ENCODE peak calls at places on chromosomes 6 and 20, in eight cellular contexts. S is thoracic aorta; G is GM23248; T is adrenal gland; L is heart right ventricle; K is kidney; E is naive thymus-derived CD4-positive, alpha-beta T cell; D is Panc1. A is an unnamed sample.

GRCh38 chr6:83708546-83708969 is 343 bp downstream of the SNAP91 start:
- DNase-seq in S (no peak), G (peak; percentile 38), T (no peak), L (peak; percentile 8), K (peak; percentile 66), E (no peak), D (no peak), A (peak; percentile 73)

GRCh38 chr6:75657327-75657726 is 55.6 kb downstream of the SENP6 start:
- DNase-seq in S (no peak), G (no peak), T (no peak), L (no peak), K (no peak), E (no peak), D (no peak), A (no peak)

GRCh38 chr20:58580493-58580835 is 65.3 kb upstream of the APCDD1L start:
- DNase-seq in S (no peak), G (no peak), T (no peak), L (no peak), K (no peak), E (no peak), D (no peak), A (no peak)

GRCh38 chr6:139784222-139784769 is 409.8 kb upstream of the CITED2 start:
- DNase-seq in S (no peak), G (peak; percentile 19), T (no peak), L (no peak), K (no peak), E (no peak), D (no peak), A (no peak)

GRCh38 chr6:111872521-111873177 is 603 bp downstream of the FYN start:
- DNase-seq in S (no peak), G (peak; percentile 67), T (peak; percentile 23), L (peak; percentile 51), K (peak; percentile 80), E (peak; percentile 60), D (no peak), A (peak; percentile 27)

GRCh38 chr6:87762116-87762515 is 60.1 kb upstream of the AKIRIN2 start:
- DNase-seq in S (no peak), G (no peak), T (peak; percentile 36), L (no peak), K (no peak), E (no peak), D (no peak), A (no peak)

GRCh38 chr20:6848041-6848440 is 80.6 kb downstream of the BMP2 start:
- DNase-seq in S (no peak), G (no peak), T (no peak), L (no peak), K (no peak), E (no peak), D (no peak), A (no peak)

GRCh38 chr6:114346451-114346850 is 3.6 kb upstream of the HS3ST5 start:
- DNase-seq in S (no peak), G (peak; percentile 9), T (no peak), L (no peak), K (no peak), E (no peak), D (no peak), A (no peak)

GRCh38 chr6:125658759-125659431 is 90.5 kb upstream of the HEY2 start:
- DNase-seq in S (no peak), G (peak; percentile 40), T (no peak), L (peak; percentile 22), K (no peak), E (no peak), D (no peak), A (no peak)

GRCh38 chr20:7703436-7703835 is 236.8 kb downstream of the HAO1 start:
- DNase-seq in S (no peak), G (no peak), T (no peak), L (no peak), K (no peak), E (no peak), D (no peak), A (no peak)

GRCh38 chr6:157253017-157253416 is 70.3 kb downstream of the TMEM242 start:
- DNase-seq in S (no peak), G (no peak), T (no peak), L (no peak), K (no peak), E (no peak), D (no peak), A (no peak)

GRCh38 chr6:38261626-38262025 is 378.1 kb downstream of the BTBD9 start:
- DNase-seq in S (no peak), G (peak; percentile 61), T (no peak), L (no peak), K (no peak), E (no peak), D (no peak), A (no peak)
- H3K27ac ChIP-seq in S (peak overlapping the region; percentile 15), G (peak overlapping the region; percentile 84), T (no peak overlapping the region), L (peak overlapping the region; percentile 80), K (no peak overlapping the region), E (no peak overlapping the region), D (peak overlapping the region; percentile 61), A (no peak overlapping the region)

GRCh38 chr20:43316271-43316670 is 126.6 kb upstream of the PTPRT start:
- DNase-seq in S (no peak), G (no peak), T (no peak), L (no peak), K (no peak), E (no peak), D (no peak), A (no peak)
- H3K4me3 ChIP-seq in S (no peak overlapping the region), G (no peak overlapping the region), T (no peak overlapping the region), L (no peak overlapping the region), K (no peak overlapping the region), E (no peak overlapping the region), D (no peak overlapping the region), A (no peak overlapping the region)

GRCh38 chr20:19976595-19977372 is 40.4 kb upstream of the NAA20 start:
- DNase-seq in S (peak; percentile 46), G (peak; percentile 91), T (peak; percentile 57), L (peak; percentile 57), K (peak; percentile 86), E (no peak), D (no peak), A (no peak)

GRCh38 chr20:19975901-19976300 is 41.3 kb upstream of the NAA20 start:
- DNase-seq in S (no peak), G (peak; percentile 58), T (no peak), L (no peak), K (no peak), E (no peak), D (no peak), A (no peak)

GRCh38 chr20:19978511-19979210 is 38.5 kb upstream of the NAA20 start:
- DNase-seq in S (no peak), G (no peak), T (no peak), L (peak; percentile 32), K (no peak), E (no peak), D (no peak), A (no peak)

GRCh38 chr20:19975436-19975799 is 41.7 kb upstream of the NAA20 start:
- DNase-seq in S (no peak), G (peak; percentile 66), T (no peak), L (no peak), K (peak; percentile 80), E (no peak), D (no peak), A (no peak)

DNA sequence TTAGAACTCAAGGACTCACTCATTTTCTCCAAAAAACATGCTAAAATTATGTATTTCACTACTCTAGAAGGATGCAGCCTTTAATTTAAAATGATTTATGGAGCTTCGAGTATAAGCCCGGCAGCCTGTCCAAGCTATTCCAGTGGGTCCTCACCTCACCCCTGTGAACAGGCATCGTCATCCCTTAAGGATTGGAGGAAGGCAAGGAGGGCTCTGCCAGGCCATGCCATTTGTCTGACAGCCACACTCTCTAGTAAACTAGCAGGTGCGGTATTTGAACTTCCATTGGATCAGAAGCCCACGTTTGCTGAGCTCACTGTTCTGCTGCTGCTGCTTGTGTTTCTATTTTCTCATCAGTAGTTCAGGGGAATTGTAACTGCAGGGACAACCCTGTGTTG is 39.8 kb upstream of the NAA20 start:
- DNase-seq in S (no peak), G (peak; percentile 66), T (no peak), L (no peak), K (no peak), E (no peak), D (no peak), A (no peak)
- H3K27ac ChIP-seq in S (peak overlapping the region; percentile 90), G (peak overlapping the region; percentile 96), T (peak overlapping the region; percentile 94), L (peak overlapping the region; percentile 94), K (peak overlapping the region; percentile 91), E (no peak overlapping the region), D (peak overlapping the region; percentile 89), A (no peak overlapping the region)

GRCh38 chr6:33707771-33708170 is 3.7 kb downstream of the UQCC2 start:
- DNase-seq in S (no peak), G (no peak), T (no peak), L (no peak), K (peak; percentile 22), E (no peak), D (no peak), A (no peak)

GRCh38 chr6:33711140-33712129 is at the start of gene UQCC2:
- DNase-seq in S (peak; percentile 88), G (peak; percentile 99), T (peak; percentile 97), L (peak; percentile 99), K (peak; percentile 99), E (peak; percentile 97), D (peak; percentile 76), A (peak; percentile 100)

GRCh38 chr6:33708516-33709204 is 2.8 kb downstream of the UQCC2 start:
- DNase-seq in S (no peak), G (no peak), T (no peak), L (no peak), K (no peak), E (no peak), D (no peak), A (no peak)

GRCh38 chr6:33710296-33711121 is 991 bp downstream of the UQCC2 start:
- DNase-seq in S (no peak), G (peak; percentile 20), T (no peak), L (no peak), K (peak; percentile 53), E (no peak), D (no peak), A (peak; percentile 97)

GRCh38 chr6:33709605-33710295 is 1.8 kb downstream of the UQCC2 start:
- DNase-seq in S (no peak), G (no peak), T (no peak), L (no peak), K (peak; percentile 40), E (no peak), D (no peak), A (peak; percentile 91)
- H3K4me3 ChIP-seq in S (no peak overlapping the region), G (no peak overlapping the region), T (no peak overlapping the region), L (no peak overlapping the region), K (no peak overlapping the region), E (no peak overlapping the region), D (no peak overlapping the region), A (peak overlapping the region; percentile 78)

DNA sequence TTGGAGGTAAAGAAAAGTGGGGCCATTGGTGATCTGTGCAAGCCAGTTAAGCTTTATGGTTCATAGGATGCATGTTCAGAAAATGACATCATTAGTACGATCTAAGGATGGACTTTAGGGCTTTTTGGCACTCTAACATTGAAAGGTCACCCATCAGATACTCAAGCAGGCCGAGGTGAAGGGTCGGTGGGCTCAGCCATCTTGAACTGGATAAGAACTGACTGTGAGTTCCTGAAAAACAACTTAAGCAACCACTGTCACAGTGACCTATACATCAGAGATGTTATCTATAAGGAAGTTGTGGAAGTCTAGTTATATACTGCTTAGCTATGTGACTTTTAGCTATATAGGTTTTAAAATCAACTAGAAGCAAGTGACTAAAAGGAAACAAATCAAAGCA is 13.0 kb upstream of the ITCH start:
- DNase-seq in S (no peak), G (no peak), T (no peak), L (no peak), K (no peak), E (no peak), D (no peak), A (no peak)
- H3K27ac ChIP-seq in S (no peak overlapping the region), G (no peak overlapping the region), T (no peak overlapping the region), L (no peak overlapping the region), K (no peak overlapping the region), E (no peak overlapping the region), D (no peak overlapping the region), A (no peak overlapping the region)